ENCODE peak calls at places on chromosomes 11 and 22, in eight cellular contexts. Z is MM.1S, R is GM23338, I is neural progenitor cell, C is hepatocyte, B is SK-N-SH, S is PC-3, L is HCT116. V is an unnamed sample.

GRCh38 chr22:19761022-19761499 is 483 bp downstream of the TBX1 start:
- DNase-seq in C (no peak), I (peak), B (peak), L (no peak), Z (no peak), S (no peak), R (peak), V (no peak)

GRCh38 chr11:122235615-122236014 is 119.6 kb upstream of the BLID start:
- DNase-seq in B (no peak), S (peak), C (peak), L (no peak), R (no peak), I (no peak), Z (no peak), V (no peak)

GRCh38 chr11:62707277-62707771 is at the start of the genes BSCL2 and GNG3:
- DNase-seq in S (no peak), C (peak), L (no peak), B (peak), Z (no peak), I (peak), R (peak), V (no peak)

GRCh38 chr11:18408558-18409242 is 3.4 kb upstream of the LDHC start:
- DNase-seq in C (no peak), B (no peak), Z (no peak), S (peak), R (no peak), L (no peak), I (no peak), V (peak)

GRCh38 chr22:46813816-46814597 is 51.6 kb downstream of the TBC1D22A start:
- DNase-seq in L (no peak), B (no peak), I (no peak), R (no peak), Z (no peak), S (no peak), C (no peak), V (no peak)

GRCh38 chr11:72411623-72412532 is 22.5 kb downstream of the CLPB start:
- DNase-seq in Z (no peak), L (no peak), I (peak), B (peak), R (no peak), S (no peak), C (no peak), V (peak)

GRCh38 chr11:69339041-69339733 is 45.2 kb downstream of the MYEOV start:
- DNase-seq in I (no peak), B (no peak), C (no peak), S (no peak), Z (no peak), R (no peak), L (no peak), V (no peak)

GRCh38 chr11:46050065-46050464 is 71.2 kb downstream of the PHF21A start:
- DNase-seq in L (peak), S (peak), B (no peak), C (peak), I (peak), R (peak), Z (no peak), V (no peak)

GRCh38 chr11:88508808-88509581 is 171.5 kb upstream of the CTSC start:
- DNase-seq in Z (no peak), S (no peak), I (peak), R (peak), C (peak), B (peak), L (no peak), V (no peak)

GRCh38 chr11:76526878-76527277 is 82.1 kb downstream of the EMSY start:
- DNase-seq in R (no peak), B (no peak), S (no peak), I (no peak), Z (no peak), C (no peak), L (no peak), V (no peak)

GRCh38 chr11:86207413-86207812 is 37.1 kb upstream of the EED start:
- DNase-seq in B (no peak), C (no peak), R (no peak), I (no peak), S (no peak), L (no peak), Z (no peak), V (no peak)

GRCh38 chr11:34161812-34162506 is 56.5 kb downstream of the NAT10 start:
- DNase-seq in I (no peak), S (peak), Z (no peak), L (no peak), R (no peak), C (no peak), B (no peak), V (no peak)

GRCh38 chr11:64566042-64566914 is 24.7 kb upstream of the SLC22A12 start:
- DNase-seq in C (peak), B (peak), L (peak), S (peak), R (peak), Z (peak), I (peak), V (peak)

GRCh38 chr11:84993386-84993785 is 633.8 kb downstream of the DLG2 start:
- DNase-seq in I (peak), C (peak), R (peak), B (no peak), S (peak), L (peak), Z (peak), V (peak)

GRCh38 chr22:19889951-19890350 is 35.3 kb upstream of the GNB1L start:
- DNase-seq in C (no peak), B (no peak), Z (no peak), I (no peak), L (no peak), R (no peak), S (no peak), V (peak)

GRCh38 chr11:64834723-64835615 is 9.5 kb downstream of the CDC42BPG start:
- DNase-seq in Z (no peak), S (peak), B (no peak), R (no peak), L (no peak), C (no peak), I (no peak), V (no peak)

GRCh38 chr22:29344137-29344536 is 28.6 kb upstream of the RASL10A start:
- DNase-seq in S (peak), Z (no peak), L (peak), R (no peak), B (peak), I (no peak), C (peak), V (no peak)

GRCh38 chr22:37162221-37163095 is 12.7 kb upstream of the IL2RB start:
- DNase-seq in B (no peak), R (no peak), I (no peak), S (no peak), L (no peak), C (no peak), Z (peak), V (no peak)

GRCh38 chr11:36212507-36212906 is 76.7 kb downstream of the COMMD9 start:
- DNase-seq in R (no peak), S (no peak), C (no peak), L (no peak), Z (no peak), I (no peak), B (no peak), V (no peak)

GRCh38 chr11:70448983-70449567 is 50.7 kb downstream of the CTTN start:
- DNase-seq in I (no peak), B (no peak), S (no peak), C (no peak), Z (no peak), R (peak), L (peak), V (peak)

GRCh38 chr22:44454113-44454769 is 43.8 kb downstream of the RTL6 start:
- DNase-seq in I (no peak), Z (no peak), B (no peak), R (no peak), L (no peak), C (no peak), S (no peak), V (no peak)

GRCh38 chr11:118224512-118225180 is at the start of gene JAML:
- DNase-seq in Z (no peak), S (no peak), C (no peak), B (no peak), R (no peak), I (no peak), L (no peak), V (peak)

GRCh38 chr22:40818747-40819662 is at the start of gene SLC25A17:
- DNase-seq in C (peak), L (peak), Z (peak), B (peak), S (peak), I (peak), R (peak), V (peak)

GRCh38 chr11:75873417-75874148 is 58.6 kb downstream of the UVRAG start:
- DNase-seq in L (no peak), Z (no peak), R (peak), I (peak), C (no peak), B (no peak), S (no peak), V (peak)

GRCh38 chr11:16356751-16357365 is 512 bp upstream of the SOX6 start:
- DNase-seq in S (no peak), R (no peak), Z (no peak), C (no peak), B (no peak), L (no peak), I (no peak), V (no peak)

GRCh38 chr11:14184548-14184947 is 174.4 kb downstream of the RRAS2 start:
- DNase-seq in L (no peak), S (no peak), C (no peak), B (no peak), Z (no peak), I (no peak), R (no peak), V (no peak)
- TF ChIP-seq EZH2phosphoT487 in L (no peak), S (no peak), C (no peak), B (no peak), Z (no peak), I (no peak), R (no peak), V (no peak)

GRCh38 chr22:35116817-35117216 is 50.9 kb downstream of the ISX start:
- DNase-seq in S (no peak), I (no peak), R (no peak), C (peak), B (no peak), Z (no peak), L (no peak), V (no peak)
- TF ChIP-seq CTCF in S (no peak), I (peak), R (peak), C (peak), B (no peak), Z (no peak), L (no peak), V (no peak)

GRCh38 chr11:127274328-127274676 is 273.7 kb upstream of the KIRREL3 start:
- DNase-seq in I (no peak), Z (no peak), R (no peak), S (peak), B (no peak), L (no peak), C (no peak), V (no peak)

GRCh38 chr11:127270848-127271247 is 270.3 kb upstream of the KIRREL3 start:
- DNase-seq in C (no peak), L (no peak), S (no peak), B (no peak), Z (no peak), I (no peak), R (no peak), V (no peak)

GRCh38 chr11:127281534-127281933 is 281.0 kb upstream of the KIRREL3 start:
- DNase-seq in I (no peak), R (no peak), Z (no peak), B (no peak), C (no peak), L (no peak), S (no peak), V (no peak)

GRCh38 chr11:127273593-127274327 is 273.2 kb upstream of the KIRREL3 start:
- DNase-seq in R (no peak), L (no peak), C (no peak), S (no peak), Z (no peak), B (no peak), I (no peak), V (no peak)

GRCh38 chr11:127275771-127276170 is 275.2 kb upstream of the KIRREL3 start:
- DNase-seq in I (no peak), S (no peak), R (no peak), B (no peak), C (no peak), Z (no peak), L (no peak), V (no peak)
- TF ChIP-seq EZH2phosphoT487 in I (no peak), S (no peak), R (no peak), B (no peak), C (no peak), Z (no peak), L (no peak), V (no peak)

GRCh38 chr11:13487661-13488030 is 8.2 kb downstream of the PTH start:
- DNase-seq in L (peak), C (no peak), I (peak), S (peak), Z (no peak), B (no peak), R (peak), V (peak)

GRCh38 chr11:13486926-13487660 is 8.7 kb downstream of the PTH start:
- DNase-seq in R (peak), I (peak), Z (no peak), S (no peak), C (peak), B (no peak), L (no peak), V (peak)
- TF ChIP-seq CTCF in R (peak), I (peak), Z (peak), S (peak), C (peak), B (peak), L (no peak), V (peak)

GRCh38 chr11:2802389-2803185 is 83.0 kb downstream of the CDKN1C start:
- DNase-seq in R (no peak), B (no peak), C (no peak), Z (no peak), L (no peak), S (no peak), I (no peak), V (no peak)

GRCh38 chr11:2804189-2804588 is 81.4 kb downstream of the CDKN1C start:
- DNase-seq in C (no peak), S (no peak), L (no peak), B (no peak), R (no peak), I (no peak), Z (no peak), V (no peak)

GRCh38 chr11:2801711-2802388 is 83.7 kb downstream of the CDKN1C start:
- DNase-seq in L (no peak), Z (no peak), R (no peak), S (no peak), C (no peak), I (no peak), B (no peak), V (no peak)

GRCh38 chr11:2804701-2805387 is 80.7 kb downstream of the CDKN1C start:
- DNase-seq in B (no peak), I (peak), L (no peak), R (no peak), Z (no peak), S (no peak), C (no peak), V (no peak)

GRCh38 chr11:2803186-2804057 is 82.2 kb downstream of the CDKN1C start:
- DNase-seq in B (no peak), I (no peak), S (no peak), C (no peak), L (no peak), Z (no peak), R (no peak), V (no peak)
- TF ChIP-seq EZH2phosphoT487 in B (no peak), I (no peak), S (no peak), C (no peak), L (no peak), Z (no peak), R (no peak), V (no peak)

DNA sequence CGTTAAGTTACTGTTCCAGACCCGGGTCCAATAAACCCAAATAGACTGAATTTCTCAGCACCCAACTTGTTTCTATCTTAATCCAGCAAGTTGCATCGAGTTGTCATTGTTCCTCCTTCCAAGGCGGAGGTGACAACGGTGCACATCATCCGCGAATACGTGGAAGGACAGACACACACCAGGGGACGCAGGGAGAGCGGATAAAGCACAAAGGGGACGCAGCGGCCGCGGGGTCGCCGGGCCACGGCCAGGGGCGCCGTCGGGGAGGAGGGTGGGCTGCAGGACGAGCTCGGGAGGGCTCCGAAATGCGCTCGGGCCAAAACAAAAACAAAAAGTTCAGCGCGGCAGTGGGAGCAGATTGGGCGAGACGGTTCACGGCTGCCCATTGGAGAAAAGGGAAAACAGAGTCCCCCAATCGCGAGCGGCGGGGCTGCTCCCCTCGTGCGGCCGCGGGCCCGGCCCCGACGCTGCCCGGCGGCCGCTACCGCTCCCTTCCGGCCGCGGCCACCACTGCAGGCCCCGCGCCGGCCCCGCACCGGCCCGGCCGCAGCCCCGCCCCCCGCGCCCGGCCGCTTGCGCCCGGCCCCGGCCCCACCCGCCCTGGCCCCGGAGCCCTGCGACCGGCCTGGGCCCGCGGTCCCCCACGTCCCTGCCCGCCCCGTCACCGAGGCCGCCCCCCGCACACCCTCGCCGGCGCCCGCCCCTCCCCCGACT is 518 bp downstream of the KMT5B start:
- DNase-seq in L (peak), S (peak), C (peak), R (peak), B (peak), I (peak), Z (peak), V (peak)
- TF ChIP-seq CTCF in L (no peak), S (peak), C (peak), R (peak), B (peak), I (peak), Z (no peak), V (peak)

DNA sequence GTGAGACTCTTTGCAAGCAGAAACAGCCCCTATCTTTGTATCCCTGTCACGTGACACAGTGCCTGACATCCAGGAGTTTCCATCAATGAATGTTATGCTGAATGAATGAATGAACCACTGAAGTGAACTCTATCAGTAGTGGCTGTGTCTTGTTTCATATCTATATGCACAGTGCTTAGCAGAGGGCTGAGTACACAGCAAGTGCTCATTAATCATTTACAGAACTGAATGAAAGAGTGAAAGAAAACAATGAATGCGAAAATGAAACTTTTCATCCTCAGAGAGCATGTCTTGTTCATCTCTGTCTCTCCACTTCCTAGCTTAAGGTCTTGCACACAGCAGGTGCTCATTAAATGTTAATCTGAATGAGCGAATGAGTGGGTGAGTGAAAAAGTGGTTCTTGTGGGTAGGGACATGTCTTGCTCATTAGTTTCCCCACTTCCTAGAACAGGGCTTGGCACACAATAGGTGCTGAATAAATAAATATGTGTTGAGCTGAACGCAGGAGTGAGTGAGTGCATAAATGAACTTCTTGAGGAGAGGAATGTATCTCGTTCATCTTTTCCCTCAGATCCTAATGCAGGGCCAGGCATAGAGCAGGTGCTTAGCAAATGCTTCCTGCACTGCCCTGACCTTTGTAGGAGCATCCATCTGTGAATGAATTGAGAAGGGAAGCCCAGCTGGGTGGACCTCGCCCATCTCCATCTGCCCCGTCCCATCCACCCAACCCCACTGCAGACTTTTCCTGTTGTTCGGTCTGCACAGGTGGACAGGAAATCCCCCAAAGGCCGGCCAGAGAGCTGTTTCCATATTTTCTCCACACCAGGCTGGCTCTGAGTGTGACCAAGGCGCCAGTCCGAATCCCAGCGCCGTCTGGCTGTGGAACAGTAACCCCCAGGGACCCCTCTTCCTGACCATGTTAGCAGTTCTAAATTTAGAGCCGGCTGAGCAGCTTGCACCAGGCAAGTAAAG is 113.4 kb upstream of the CRYBB3 start:
- DNase-seq in I (no peak), C (peak), B (no peak), Z (peak), L (no peak), R (no peak), S (no peak), V (peak)
- TF ChIP-seq EZH2phosphoT487 in I (no peak), C (no peak), B (no peak), Z (no peak), L (no peak), R (no peak), S (no peak), V (no peak)

GRCh38 chr11:11952036-11952435 is 56.4 kb downstream of the DKK3 start:
- DNase-seq in L (no peak), Z (no peak), R (no peak), B (no peak), S (no peak), C (no peak), I (no peak), V (no peak)
- TF ChIP-seq CTCF in L (no peak), Z (no peak), R (no peak), B (no peak), S (no peak), C (no peak), I (no peak), V (no peak)

GRCh38 chr22:17860220-17860965 is 86.1 kb upstream of the BID start:
- DNase-seq in C (no peak), I (no peak), B (no peak), R (no peak), S (no peak), Z (no peak), L (no peak), V (no peak)

GRCh38 chr22:17864398-17865182 is 90.3 kb upstream of the BID start:
- DNase-seq in B (no peak), S (no peak), Z (no peak), I (no peak), C (no peak), L (no peak), R (no peak), V (no peak)

GRCh38 chr22:17865183-17866055 is 91.2 kb upstream of the BID start:
- DNase-seq in I (no peak), B (no peak), Z (no peak), R (no peak), L (no peak), S (no peak), C (no peak), V (no peak)

GRCh38 chr22:17861909-17862308 is 87.6 kb upstream of the BID start:
- DNase-seq in L (no peak), C (no peak), I (no peak), Z (no peak), S (no peak), R (no peak), B (no peak), V (no peak)

DNA sequence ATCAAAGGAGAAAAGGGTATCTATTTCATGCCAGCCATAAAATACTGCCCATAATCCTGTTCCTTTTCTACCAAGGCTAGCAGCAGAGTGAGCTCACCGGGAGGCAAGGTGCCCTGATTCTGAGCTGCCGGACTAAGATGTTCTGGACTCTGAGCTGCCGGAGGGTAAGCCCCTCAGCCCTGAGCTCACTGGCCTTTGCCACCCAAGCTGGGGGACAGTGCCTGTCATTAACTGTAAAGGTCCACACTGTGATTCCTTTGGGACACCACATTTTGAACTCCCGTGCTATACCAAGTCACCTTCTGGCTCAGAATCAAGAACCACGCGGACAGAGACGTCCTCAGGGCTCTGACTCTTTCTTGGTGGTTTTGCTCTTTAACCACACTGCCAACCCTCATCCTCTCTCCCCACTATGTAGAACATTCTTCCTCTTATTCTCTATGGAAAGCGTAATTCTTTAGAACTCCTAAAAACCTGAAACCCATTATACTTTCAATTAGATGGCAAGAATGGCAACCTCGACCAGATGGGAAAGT is 88.4 kb upstream of the BID start:
- DNase-seq in Z (peak), I (no peak), L (no peak), B (no peak), C (no peak), S (peak), R (no peak), V (no peak)
- TF ChIP-seq EZH2phosphoT487 in Z (no peak), I (no peak), L (no peak), B (no peak), C (no peak), S (no peak), R (no peak), V (no peak)